ENCODE peak calls at places on chromosomes 3 and 15, in eight cellular contexts. One of them, this sample, is unnamed.
A peak's percentile ranks its signal among the peaks of the same experiment; 100 is the strongest.

GRCh38 chr3:59235221-59236012 is 185.6 kb upstream of the CFAP20DC start:
- DNase-seq in activated T-cell treated with anti-CD3 and anti-CD28 coated beads for 24 hours: no peak
- DNase-seq in ACHN: no peak
- DNase-seq in esophagus squamous epithelium: no peak
- DNase-seq in fibroblast of villous mesenchyme: no peak
- DNase-seq in NCI-H510A treated with DMSO at 0.1 percent for 48 hours: no peak
- DNase-seq in activated T-helper 1 cell treated with Interleukin-2 at 50 U/mL for 16 hours: no peak
- DNase-seq in mucosa of descending colon: no peak
- DNase-seq in this sample: no peak

GRCh38 chr15:80123034-80123433 is 29.8 kb upstream of the FAH start:
- DNase-seq in fibroblast of villous mesenchyme: no peak
- DNase-seq in ACHN: no peak
- DNase-seq in NCI-H510A treated with DMSO at 0.1 percent for 48 hours: no peak
- DNase-seq in esophagus squamous epithelium: no peak
- DNase-seq in mucosa of descending colon: no peak
- DNase-seq in activated T-helper 1 cell treated with Interleukin-2 at 50 U/mL for 16 hours: no peak
- DNase-seq in activated T-cell treated with anti-CD3 and anti-CD28 coated beads for 24 hours: no peak
- DNase-seq in this sample: no peak

GRCh38 chr15:90837052-90837621 is 31.3 kb upstream of the FURIN start:
- DNase-seq in activated T-helper 1 cell treated with Interleukin-2 at 50 U/mL for 16 hours: no peak
- DNase-seq in esophagus squamous epithelium: no peak
- DNase-seq in ACHN: no peak
- DNase-seq in activated T-cell treated with anti-CD3 and anti-CD28 coated beads for 24 hours: no peak
- DNase-seq in fibroblast of villous mesenchyme: no peak
- DNase-seq in mucosa of descending colon: no peak
- DNase-seq in NCI-H510A treated with DMSO at 0.1 percent for 48 hours: no peak
- DNase-seq in this sample: no peak

GRCh38 chr3:177606891-177607290 is 409.6 kb upstream of the TBL1XR1 start:
- DNase-seq in activated T-helper 1 cell treated with Interleukin-2 at 50 U/mL for 16 hours: no peak
- DNase-seq in mucosa of descending colon: no peak
- DNase-seq in activated T-cell treated with anti-CD3 and anti-CD28 coated beads for 24 hours: no peak
- DNase-seq in NCI-H510A treated with DMSO at 0.1 percent for 48 hours: peak; percentile 67
- DNase-seq in fibroblast of villous mesenchyme: peak; percentile 70
- DNase-seq in esophagus squamous epithelium: no peak
- DNase-seq in ACHN: no peak
- DNase-seq in this sample: no peak

GRCh38 chr3:44584646-44585501 is at the start of gene ZNF660:
- DNase-seq in ACHN: no peak
- DNase-seq in fibroblast of villous mesenchyme: peak; percentile 79
- DNase-seq in activated T-cell treated with anti-CD3 and anti-CD28 coated beads for 24 hours: no peak
- DNase-seq in mucosa of descending colon: peak; percentile 49
- DNase-seq in activated T-helper 1 cell treated with Interleukin-2 at 50 U/mL for 16 hours: no peak
- DNase-seq in NCI-H510A treated with DMSO at 0.1 percent for 48 hours: peak; percentile 38
- DNase-seq in esophagus squamous epithelium: no peak
- DNase-seq in this sample: peak; percentile 85

GRCh38 chr3:139655880-139656279 is 21.9 kb downstream of the NMNAT3 start:
- DNase-seq in mucosa of descending colon: no peak
- DNase-seq in activated T-cell treated with anti-CD3 and anti-CD28 coated beads for 24 hours: no peak
- DNase-seq in activated T-helper 1 cell treated with Interleukin-2 at 50 U/mL for 16 hours: no peak
- DNase-seq in fibroblast of villous mesenchyme: peak; percentile 3
- DNase-seq in ACHN: no peak
- DNase-seq in esophagus squamous epithelium: no peak
- DNase-seq in NCI-H510A treated with DMSO at 0.1 percent for 48 hours: no peak
- DNase-seq in this sample: peak; percentile 19

GRCh38 chr15:80275946-80276345 is 23.9 kb upstream of the CTXND1 start:
- DNase-seq in activated T-helper 1 cell treated with Interleukin-2 at 50 U/mL for 16 hours: no peak
- DNase-seq in ACHN: no peak
- DNase-seq in esophagus squamous epithelium: no peak
- DNase-seq in mucosa of descending colon: no peak
- DNase-seq in NCI-H510A treated with DMSO at 0.1 percent for 48 hours: no peak
- DNase-seq in fibroblast of villous mesenchyme: no peak
- DNase-seq in activated T-cell treated with anti-CD3 and anti-CD28 coated beads for 24 hours: no peak
- DNase-seq in this sample: peak; percentile 31

GRCh38 chr15:57251308-57251707 is 125.0 kb upstream of the CGNL1 start:
- DNase-seq in activated T-helper 1 cell treated with Interleukin-2 at 50 U/mL for 16 hours: no peak
- DNase-seq in NCI-H510A treated with DMSO at 0.1 percent for 48 hours: no peak
- DNase-seq in esophagus squamous epithelium: no peak
- DNase-seq in activated T-cell treated with anti-CD3 and anti-CD28 coated beads for 24 hours: no peak
- DNase-seq in fibroblast of villous mesenchyme: no peak
- DNase-seq in mucosa of descending colon: no peak
- DNase-seq in ACHN: no peak
- DNase-seq in this sample: no peak

GRCh38 chr15:43189296-43189695 is 4.1 kb downstream of the CCNDBP1 start:
- DNase-seq in esophagus squamous epithelium: no peak
- DNase-seq in fibroblast of villous mesenchyme: no peak
- DNase-seq in ACHN: no peak
- DNase-seq in NCI-H510A treated with DMSO at 0.1 percent for 48 hours: no peak
- DNase-seq in activated T-cell treated with anti-CD3 and anti-CD28 coated beads for 24 hours: no peak
- DNase-seq in mucosa of descending colon: no peak
- DNase-seq in activated T-helper 1 cell treated with Interleukin-2 at 50 U/mL for 16 hours: no peak
- DNase-seq in this sample: peak; percentile 15

GRCh38 chr3:172546628-172547214 is 23.5 kb upstream of the TNFSF10 start:
- DNase-seq in mucosa of descending colon: no peak
- DNase-seq in activated T-cell treated with anti-CD3 and anti-CD28 coated beads for 24 hours: no peak
- DNase-seq in ACHN: no peak
- DNase-seq in NCI-H510A treated with DMSO at 0.1 percent for 48 hours: no peak
- DNase-seq in esophagus squamous epithelium: no peak
- DNase-seq in fibroblast of villous mesenchyme: no peak
- DNase-seq in activated T-helper 1 cell treated with Interleukin-2 at 50 U/mL for 16 hours: no peak
- DNase-seq in this sample: no peak

GRCh38 chr3:14204605-14205284 is 26.1 kb downstream of the LSM3 start:
- DNase-seq in mucosa of descending colon: peak; percentile 42
- DNase-seq in ACHN: no peak
- DNase-seq in esophagus squamous epithelium: no peak
- DNase-seq in activated T-helper 1 cell treated with Interleukin-2 at 50 U/mL for 16 hours: no peak
- DNase-seq in NCI-H510A treated with DMSO at 0.1 percent for 48 hours: no peak
- DNase-seq in fibroblast of villous mesenchyme: peak; percentile 84
- DNase-seq in activated T-cell treated with anti-CD3 and anti-CD28 coated beads for 24 hours: no peak
- DNase-seq in this sample: peak; percentile 33

GRCh38 chr15:48498828-48499227 is 146.7 kb downstream of the FBN1 start:
- DNase-seq in mucosa of descending colon: no peak
- DNase-seq in activated T-helper 1 cell treated with Interleukin-2 at 50 U/mL for 16 hours: no peak
- DNase-seq in activated T-cell treated with anti-CD3 and anti-CD28 coated beads for 24 hours: no peak
- DNase-seq in fibroblast of villous mesenchyme: no peak
- DNase-seq in NCI-H510A treated with DMSO at 0.1 percent for 48 hours: peak; percentile 29
- DNase-seq in esophagus squamous epithelium: no peak
- DNase-seq in ACHN: no peak
- DNase-seq in this sample: no peak

GRCh38 chr15:58593870-58594269 is 155.6 kb downstream of the ADAM10 start:
- DNase-seq in activated T-cell treated with anti-CD3 and anti-CD28 coated beads for 24 hours: no peak
- DNase-seq in fibroblast of villous mesenchyme: no peak
- DNase-seq in activated T-helper 1 cell treated with Interleukin-2 at 50 U/mL for 16 hours: no peak
- DNase-seq in NCI-H510A treated with DMSO at 0.1 percent for 48 hours: no peak
- DNase-seq in esophagus squamous epithelium: no peak
- DNase-seq in ACHN: no peak
- DNase-seq in mucosa of descending colon: no peak
- DNase-seq in this sample: no peak

GRCh38 chr3:177776656-177777055 is 579.4 kb upstream of the TBL1XR1 start:
- DNase-seq in esophagus squamous epithelium: no peak
- DNase-seq in activated T-helper 1 cell treated with Interleukin-2 at 50 U/mL for 16 hours: no peak
- DNase-seq in fibroblast of villous mesenchyme: peak; percentile 36
- DNase-seq in mucosa of descending colon: no peak
- DNase-seq in NCI-H510A treated with DMSO at 0.1 percent for 48 hours: peak; percentile 29
- DNase-seq in activated T-cell treated with anti-CD3 and anti-CD28 coated beads for 24 hours: no peak
- DNase-seq in ACHN: peak; percentile 25
- DNase-seq in this sample: peak; percentile 89

GRCh38 chr15:80999623-81000036 is 1.1 kb upstream of the TLNRD1 start:
- DNase-seq in mucosa of descending colon: peak; percentile 79
- DNase-seq in esophagus squamous epithelium: no peak
- DNase-seq in activated T-cell treated with anti-CD3 and anti-CD28 coated beads for 24 hours: peak; percentile 47
- DNase-seq in ACHN: no peak
- DNase-seq in fibroblast of villous mesenchyme: no peak
- DNase-seq in activated T-helper 1 cell treated with Interleukin-2 at 50 U/mL for 16 hours: peak; percentile 48
- DNase-seq in NCI-H510A treated with DMSO at 0.1 percent for 48 hours: peak; percentile 14
- DNase-seq in this sample: no peak

GRCh38 chr15:63157891-63158431 is 684 bp upstream of the RPS27L start:
- DNase-seq in NCI-H510A treated with DMSO at 0.1 percent for 48 hours: no peak
- DNase-seq in activated T-helper 1 cell treated with Interleukin-2 at 50 U/mL for 16 hours: no peak
- DNase-seq in mucosa of descending colon: no peak
- DNase-seq in fibroblast of villous mesenchyme: peak; percentile 87
- DNase-seq in activated T-cell treated with anti-CD3 and anti-CD28 coated beads for 24 hours: no peak
- DNase-seq in esophagus squamous epithelium: no peak
- DNase-seq in ACHN: peak; percentile 78
- DNase-seq in this sample: peak; percentile 86

GRCh38 chr15:95868970-95869369 is 461.5 kb upstream of the NR2F2 start:
- DNase-seq in mucosa of descending colon: no peak
- DNase-seq in activated T-helper 1 cell treated with Interleukin-2 at 50 U/mL for 16 hours: no peak
- DNase-seq in activated T-cell treated with anti-CD3 and anti-CD28 coated beads for 24 hours: no peak
- DNase-seq in fibroblast of villous mesenchyme: no peak
- DNase-seq in NCI-H510A treated with DMSO at 0.1 percent for 48 hours: no peak
- DNase-seq in ACHN: no peak
- DNase-seq in esophagus squamous epithelium: no peak
- DNase-seq in this sample: no peak

GRCh38 chr3:24160424-24160823 is 215.3 kb downstream of the NR1D2 start:
- DNase-seq in activated T-cell treated with anti-CD3 and anti-CD28 coated beads for 24 hours: no peak
- DNase-seq in ACHN: peak; percentile 31
- DNase-seq in NCI-H510A treated with DMSO at 0.1 percent for 48 hours: no peak
- DNase-seq in mucosa of descending colon: no peak
- DNase-seq in esophagus squamous epithelium: no peak
- DNase-seq in fibroblast of villous mesenchyme: no peak
- DNase-seq in activated T-helper 1 cell treated with Interleukin-2 at 50 U/mL for 16 hours: no peak
- DNase-seq in this sample: peak; percentile 45

GRCh38 chr3:10511809-10512494 is 6.6 kb upstream of the ATP2B2 start:
- DNase-seq in activated T-cell treated with anti-CD3 and anti-CD28 coated beads for 24 hours: no peak
- DNase-seq in esophagus squamous epithelium: no peak
- DNase-seq in NCI-H510A treated with DMSO at 0.1 percent for 48 hours: no peak
- DNase-seq in ACHN: peak; percentile 57
- DNase-seq in fibroblast of villous mesenchyme: no peak
- DNase-seq in mucosa of descending colon: no peak
- DNase-seq in activated T-helper 1 cell treated with Interleukin-2 at 50 U/mL for 16 hours: no peak
- DNase-seq in this sample: peak; percentile 23

GRCh38 chr3:69320867-69321266 is 65.0 kb downstream of the FRMD4B start:
- DNase-seq in NCI-H510A treated with DMSO at 0.1 percent for 48 hours: no peak
- DNase-seq in activated T-helper 1 cell treated with Interleukin-2 at 50 U/mL for 16 hours: no peak
- DNase-seq in ACHN: no peak
- DNase-seq in mucosa of descending colon: no peak
- DNase-seq in activated T-cell treated with anti-CD3 and anti-CD28 coated beads for 24 hours: no peak
- DNase-seq in fibroblast of villous mesenchyme: peak; percentile 46
- DNase-seq in esophagus squamous epithelium: no peak
- DNase-seq in this sample: peak; percentile 27

GRCh38 chr3:138450704-138451424 is 16.4 kb downstream of the ESYT3 start:
- DNase-seq in mucosa of descending colon: no peak
- DNase-seq in activated T-cell treated with anti-CD3 and anti-CD28 coated beads for 24 hours: no peak
- DNase-seq in fibroblast of villous mesenchyme: no peak
- DNase-seq in activated T-helper 1 cell treated with Interleukin-2 at 50 U/mL for 16 hours: no peak
- DNase-seq in NCI-H510A treated with DMSO at 0.1 percent for 48 hours: no peak
- DNase-seq in esophagus squamous epithelium: no peak
- DNase-seq in ACHN: no peak
- DNase-seq in this sample: no peak

GRCh38 chr15:79436037-79436780 is 4.1 kb downstream of the MINAR1 start:
- DNase-seq in NCI-H510A treated with DMSO at 0.1 percent for 48 hours: no peak
- DNase-seq in activated T-helper 1 cell treated with Interleukin-2 at 50 U/mL for 16 hours: no peak
- DNase-seq in ACHN: no peak
- DNase-seq in esophagus squamous epithelium: no peak
- DNase-seq in fibroblast of villous mesenchyme: no peak
- DNase-seq in activated T-cell treated with anti-CD3 and anti-CD28 coated beads for 24 hours: no peak
- DNase-seq in mucosa of descending colon: no peak
- DNase-seq in this sample: no peak

This sample was measured in cardiac fibroblast.